ENCODE peak calls at places on chromosomes 13 and 19, in ten cellular contexts. One of them, this sample, is unnamed.

GRCh38 chr13:45367995-45368394 is 27.0 kb upstream of the TPT1 start:
- DNase-seq in mesothelial cell of epicardium: no peak
- DNase-seq in MCF 10A: no peak
- DNase-seq in NCI-H524: no peak
- DNase-seq in mucosa of gallbladder: no peak
- DNase-seq in adrenal gland: no peak
- DNase-seq in T-helper 1 cell: no peak
- DNase-seq in pancreas: no peak
- DNase-seq in suprapubic skin: no peak
- DNase-seq in gastrocnemius medialis: no peak
- DNase-seq in this sample: no peak

GRCh38 chr13:111905609-111905945 is 161.4 kb upstream of the SOX1 start:
- DNase-seq in mesothelial cell of epicardium: no peak
- DNase-seq in MCF 10A: no peak
- DNase-seq in NCI-H524: no peak
- DNase-seq in mucosa of gallbladder: no peak
- DNase-seq in adrenal gland: peak; percentile 23
- DNase-seq in T-helper 1 cell: no peak
- DNase-seq in pancreas: no peak
- DNase-seq in suprapubic skin: peak; percentile 30
- DNase-seq in gastrocnemius medialis: no peak
- DNase-seq in this sample: no peak

GRCh38 chr13:37495046-37495445 is 103.5 kb downstream of the POSTN start:
- DNase-seq in mesothelial cell of epicardium: no peak
- DNase-seq in MCF 10A: peak; percentile 64
- DNase-seq in NCI-H524: no peak
- DNase-seq in mucosa of gallbladder: no peak
- DNase-seq in adrenal gland: peak; percentile 73
- DNase-seq in T-helper 1 cell: no peak
- DNase-seq in pancreas: no peak
- DNase-seq in suprapubic skin: no peak
- DNase-seq in gastrocnemius medialis: no peak
- DNase-seq in this sample: no peak

GRCh38 chr13:46071590-46072249 is 19.2 kb upstream of the ZC3H13 start:
- DNase-seq in mesothelial cell of epicardium: no peak
- DNase-seq in MCF 10A: no peak
- DNase-seq in NCI-H524: no peak
- DNase-seq in mucosa of gallbladder: no peak
- DNase-seq in adrenal gland: no peak
- DNase-seq in T-helper 1 cell: no peak
- DNase-seq in pancreas: no peak
- DNase-seq in suprapubic skin: no peak
- DNase-seq in gastrocnemius medialis: no peak
- DNase-seq in this sample: no peak

GRCh38 chr19:51107406-51108065 is 673 bp downstream of the CTU1 start:
- DNase-seq in mesothelial cell of epicardium: no peak
- DNase-seq in MCF 10A: no peak
- DNase-seq in NCI-H524: no peak
- DNase-seq in mucosa of gallbladder: no peak
- DNase-seq in adrenal gland: no peak
- DNase-seq in T-helper 1 cell: no peak
- DNase-seq in pancreas: no peak
- DNase-seq in suprapubic skin: peak; percentile 75
- DNase-seq in gastrocnemius medialis: no peak
- DNase-seq in this sample: no peak

GRCh38 chr13:23984541-23984940 is 87.2 kb upstream of the C1QTNF9B start:
- DNase-seq in mesothelial cell of epicardium: no peak
- DNase-seq in MCF 10A: peak; percentile 54
- DNase-seq in NCI-H524: no peak
- DNase-seq in mucosa of gallbladder: peak; percentile 51
- DNase-seq in adrenal gland: no peak
- DNase-seq in T-helper 1 cell: no peak
- DNase-seq in pancreas: no peak
- DNase-seq in suprapubic skin: no peak
- DNase-seq in gastrocnemius medialis: no peak
- DNase-seq in this sample: no peak

GRCh38 chr13:42232671-42233070 is 39.3 kb upstream of the AKAP11 start:
- DNase-seq in mesothelial cell of epicardium: no peak
- DNase-seq in MCF 10A: no peak
- DNase-seq in NCI-H524: no peak
- DNase-seq in mucosa of gallbladder: no peak
- DNase-seq in adrenal gland: no peak
- DNase-seq in T-helper 1 cell: no peak
- DNase-seq in pancreas: no peak
- DNase-seq in suprapubic skin: no peak
- DNase-seq in gastrocnemius medialis: no peak
- DNase-seq in this sample: no peak

GRCh38 chr13:20188649-20189553 is 3.8 kb downstream of the GJB2 start:
- DNase-seq in mesothelial cell of epicardium: no peak
- DNase-seq in MCF 10A: no peak
- DNase-seq in NCI-H524: no peak
- DNase-seq in mucosa of gallbladder: no peak
- DNase-seq in adrenal gland: no peak
- DNase-seq in T-helper 1 cell: no peak
- DNase-seq in pancreas: no peak
- DNase-seq in suprapubic skin: no peak
- DNase-seq in gastrocnemius medialis: no peak
- DNase-seq in this sample: no peak

GRCh38 chr19:51089786-51090185 is 7.1 kb upstream of the KLK14 start:
- DNase-seq in mesothelial cell of epicardium: no peak
- DNase-seq in MCF 10A: no peak
- DNase-seq in NCI-H524: no peak
- DNase-seq in mucosa of gallbladder: no peak
- DNase-seq in adrenal gland: no peak
- DNase-seq in T-helper 1 cell: no peak
- DNase-seq in pancreas: no peak
- DNase-seq in suprapubic skin: no peak
- DNase-seq in gastrocnemius medialis: no peak
- DNase-seq in this sample: no peak

GRCh38 chr13:107851670-107852460 is 363.5 kb downstream of the LIG4 start:
- DNase-seq in mesothelial cell of epicardium: no peak
- DNase-seq in MCF 10A: peak; percentile 27
- DNase-seq in NCI-H524: no peak
- DNase-seq in mucosa of gallbladder: no peak
- DNase-seq in adrenal gland: no peak
- DNase-seq in T-helper 1 cell: no peak
- DNase-seq in pancreas: no peak
- DNase-seq in suprapubic skin: no peak
- DNase-seq in gastrocnemius medialis: no peak
- DNase-seq in this sample: no peak

GRCh38 chr13:42420304-42420703 is 148.4 kb downstream of the AKAP11 start:
- DNase-seq in mesothelial cell of epicardium: no peak
- DNase-seq in MCF 10A: no peak
- DNase-seq in NCI-H524: no peak
- DNase-seq in mucosa of gallbladder: no peak
- DNase-seq in adrenal gland: no peak
- DNase-seq in T-helper 1 cell: no peak
- DNase-seq in pancreas: no peak
- DNase-seq in suprapubic skin: no peak
- DNase-seq in gastrocnemius medialis: no peak
- DNase-seq in this sample: no peak

GRCh38 chr19:22526661-22527272 is 104.6 kb upstream of the ZNF98 start:
- DNase-seq in mesothelial cell of epicardium: no peak
- DNase-seq in MCF 10A: no peak
- DNase-seq in NCI-H524: no peak
- DNase-seq in mucosa of gallbladder: no peak
- DNase-seq in adrenal gland: no peak
- DNase-seq in T-helper 1 cell: no peak
- DNase-seq in pancreas: no peak
- DNase-seq in suprapubic skin: no peak
- DNase-seq in gastrocnemius medialis: no peak
- DNase-seq in this sample: no peak

GRCh38 chr13:33606692-33607091 is 211.3 kb upstream of the RFC3 start:
- DNase-seq in mesothelial cell of epicardium: no peak
- DNase-seq in MCF 10A: no peak
- DNase-seq in NCI-H524: peak; percentile 75
- DNase-seq in mucosa of gallbladder: no peak
- DNase-seq in adrenal gland: no peak
- DNase-seq in T-helper 1 cell: no peak
- DNase-seq in pancreas: no peak
- DNase-seq in suprapubic skin: no peak
- DNase-seq in gastrocnemius medialis: no peak
- DNase-seq in this sample: no peak

GRCh38 chr13:51861728-51862300 is at the start of gene CCDC70:
- DNase-seq in mesothelial cell of epicardium: no peak
- DNase-seq in MCF 10A: peak; percentile 21
- DNase-seq in NCI-H524: no peak
- DNase-seq in mucosa of gallbladder: no peak
- DNase-seq in adrenal gland: no peak
- DNase-seq in T-helper 1 cell: no peak
- DNase-seq in pancreas: no peak
- DNase-seq in suprapubic skin: no peak
- DNase-seq in gastrocnemius medialis: no peak
- DNase-seq in this sample: no peak

GRCh38 chr19:35715981-35716734 is 1.6 kb upstream of the KMT2B start:
- DNase-seq in mesothelial cell of epicardium: peak; percentile 49
- DNase-seq in MCF 10A: no peak
- DNase-seq in NCI-H524: no peak
- DNase-seq in mucosa of gallbladder: peak; percentile 39
- DNase-seq in adrenal gland: peak; percentile 81
- DNase-seq in T-helper 1 cell: no peak
- DNase-seq in pancreas: peak; percentile 85
- DNase-seq in suprapubic skin: no peak
- DNase-seq in gastrocnemius medialis: peak; percentile 29
- DNase-seq in this sample: no peak

GRCh38 chr13:41025518-41025917 is 6.4 kb upstream of the ELF1 start:
- DNase-seq in mesothelial cell of epicardium: no peak
- DNase-seq in MCF 10A: no peak
- DNase-seq in NCI-H524: peak; percentile 38
- DNase-seq in mucosa of gallbladder: no peak
- DNase-seq in adrenal gland: no peak
- DNase-seq in T-helper 1 cell: no peak
- DNase-seq in pancreas: no peak
- DNase-seq in suprapubic skin: no peak
- DNase-seq in gastrocnemius medialis: no peak
- DNase-seq in this sample: no peak

GRCh38 chr19:6383188-6383587 is 7.5 kb upstream of the PSPN start:
- DNase-seq in mesothelial cell of epicardium: no peak
- DNase-seq in MCF 10A: no peak
- DNase-seq in NCI-H524: no peak
- DNase-seq in mucosa of gallbladder: no peak
- DNase-seq in adrenal gland: no peak
- DNase-seq in T-helper 1 cell: no peak
- DNase-seq in pancreas: no peak
- DNase-seq in suprapubic skin: no peak
- DNase-seq in gastrocnemius medialis: no peak
- DNase-seq in this sample: no peak

GRCh38 chr13:24218977-24219376 is 58.5 kb downstream of the SPATA13 start:
- DNase-seq in mesothelial cell of epicardium: no peak
- DNase-seq in MCF 10A: no peak
- DNase-seq in NCI-H524: no peak
- DNase-seq in mucosa of gallbladder: no peak
- DNase-seq in adrenal gland: no peak
- DNase-seq in T-helper 1 cell: no peak
- DNase-seq in pancreas: no peak
- DNase-seq in suprapubic skin: no peak
- DNase-seq in gastrocnemius medialis: no peak
- DNase-seq in this sample: no peak

GRCh38 chr19:58575183-58576041 is 2.3 kb upstream of the MZF1 start:
- DNase-seq in mesothelial cell of epicardium: peak; percentile 87
- DNase-seq in MCF 10A: peak; percentile 91
- DNase-seq in NCI-H524: no peak
- DNase-seq in mucosa of gallbladder: peak; percentile 88
- DNase-seq in adrenal gland: peak; percentile 98
- DNase-seq in T-helper 1 cell: peak; percentile 73
- DNase-seq in pancreas: peak; percentile 90
- DNase-seq in suprapubic skin: peak; percentile 94
- DNase-seq in gastrocnemius medialis: peak; percentile 75
- DNase-seq in this sample: peak; percentile 84

GRCh38 chr13:44373601-44374347 is at the start of gene SERP2:
- DNase-seq in mesothelial cell of epicardium: peak; percentile 44
- DNase-seq in MCF 10A: no peak
- DNase-seq in NCI-H524: no peak
- DNase-seq in mucosa of gallbladder: no peak
- DNase-seq in adrenal gland: peak; percentile 59
- DNase-seq in T-helper 1 cell: no peak
- DNase-seq in pancreas: peak; percentile 63
- DNase-seq in suprapubic skin: peak; percentile 62
- DNase-seq in gastrocnemius medialis: no peak
- DNase-seq in this sample: no peak

GRCh38 chr19:8392017-8392591 is 1.9 kb downstream of the RAB11B start:
- DNase-seq in mesothelial cell of epicardium: no peak
- DNase-seq in MCF 10A: no peak
- DNase-seq in NCI-H524: no peak
- DNase-seq in mucosa of gallbladder: no peak
- DNase-seq in adrenal gland: peak; percentile 82
- DNase-seq in T-helper 1 cell: no peak
- DNase-seq in pancreas: no peak
- DNase-seq in suprapubic skin: no peak
- DNase-seq in gastrocnemius medialis: no peak
- DNase-seq in this sample: no peak

GRCh38 chr13:101649490-101650126 is 197.1 kb downstream of the ITGBL1 start:
- DNase-seq in mesothelial cell of epicardium: no peak
- DNase-seq in MCF 10A: peak; percentile 93
- DNase-seq in NCI-H524: no peak
- DNase-seq in mucosa of gallbladder: no peak
- DNase-seq in adrenal gland: no peak
- DNase-seq in T-helper 1 cell: no peak
- DNase-seq in pancreas: no peak
- DNase-seq in suprapubic skin: no peak
- DNase-seq in gastrocnemius medialis: no peak
- DNase-seq in this sample: peak; percentile 60

GRCh38 chr19:46218160-46218559 is 11.4 kb upstream of the IGFL1 start:
- DNase-seq in mesothelial cell of epicardium: peak; percentile 63
- DNase-seq in MCF 10A: peak; percentile 82
- DNase-seq in NCI-H524: no peak
- DNase-seq in mucosa of gallbladder: peak; percentile 21
- DNase-seq in adrenal gland: no peak
- DNase-seq in T-helper 1 cell: no peak
- DNase-seq in pancreas: no peak
- DNase-seq in suprapubic skin: no peak
- DNase-seq in gastrocnemius medialis: no peak
- DNase-seq in this sample: no peak

GRCh38 chr19:3229346-3229743 is 4.9 kb downstream of the CELF5 start:
- DNase-seq in mesothelial cell of epicardium: no peak
- DNase-seq in MCF 10A: no peak
- DNase-seq in NCI-H524: no peak
- DNase-seq in mucosa of gallbladder: no peak
- DNase-seq in adrenal gland: no peak
- DNase-seq in T-helper 1 cell: no peak
- DNase-seq in pancreas: no peak
- DNase-seq in suprapubic skin: no peak
- DNase-seq in gastrocnemius medialis: no peak
- DNase-seq in this sample: no peak

GRCh38 chr19:35805518-35806102 is 7.0 kb downstream of the PRODH2 start:
- DNase-seq in mesothelial cell of epicardium: no peak
- DNase-seq in MCF 10A: no peak
- DNase-seq in NCI-H524: peak; percentile 10
- DNase-seq in mucosa of gallbladder: no peak
- DNase-seq in adrenal gland: no peak
- DNase-seq in T-helper 1 cell: no peak
- DNase-seq in pancreas: no peak
- DNase-seq in suprapubic skin: no peak
- DNase-seq in gastrocnemius medialis: no peak
- DNase-seq in this sample: no peak

GRCh38 chr19:18478545-18479311 is 40.8 kb upstream of the ISYNA1 start:
- DNase-seq in mesothelial cell of epicardium: no peak
- DNase-seq in MCF 10A: peak; percentile 94
- DNase-seq in NCI-H524: peak; percentile 65
- DNase-seq in mucosa of gallbladder: peak; percentile 82
- DNase-seq in adrenal gland: peak; percentile 91
- DNase-seq in T-helper 1 cell: peak; percentile 37
- DNase-seq in pancreas: no peak
- DNase-seq in suprapubic skin: peak; percentile 94
- DNase-seq in gastrocnemius medialis: peak; percentile 73
- DNase-seq in this sample: peak; percentile 56

GRCh38 chr13:41284512-41285288 is 21.3 kb upstream of the MTRF1 start:
- DNase-seq in mesothelial cell of epicardium: no peak
- DNase-seq in MCF 10A: peak; percentile 84
- DNase-seq in NCI-H524: no peak
- DNase-seq in mucosa of gallbladder: peak; percentile 43
- DNase-seq in adrenal gland: no peak
- DNase-seq in T-helper 1 cell: no peak
- DNase-seq in pancreas: no peak
- DNase-seq in suprapubic skin: no peak
- DNase-seq in gastrocnemius medialis: no peak
- DNase-seq in this sample: peak; percentile 67

GRCh38 chr13:61778531-61778930 is 362.9 kb upstream of the PCDH20 start:
- DNase-seq in mesothelial cell of epicardium: no peak
- DNase-seq in MCF 10A: no peak
- DNase-seq in NCI-H524: no peak
- DNase-seq in mucosa of gallbladder: no peak
- DNase-seq in adrenal gland: no peak
- DNase-seq in T-helper 1 cell: no peak
- DNase-seq in pancreas: no peak
- DNase-seq in suprapubic skin: no peak
- DNase-seq in gastrocnemius medialis: no peak
- DNase-seq in this sample: no peak